ENCODE peak calls at places on chromosome 16, in six cellular contexts. R, H, Y, B, X and Z are unnamed samples.

GRCh38 chr16:626787-627457 is 3.9 kb upstream of the WFIKKN1 start:
- DNase-seq in R (peak), H (peak), Y (no peak), B (peak), X (no peak), Z (no peak)

GRCh38 chr16:25177831-25178688 is 38.7 kb upstream of the AQP8 start:
- DNase-seq in R (no peak), H (no peak), Y (peak), B (no peak), X (no peak), Z (peak)

GRCh38 chr16:11094838-11095565 is 150.6 kb downstream of the CLEC16A start:
- DNase-seq in R (no peak), H (no peak), Y (no peak), B (no peak), X (no peak), Z (no peak)

GRCh38 chr16:11150190-11150589 is 105.8 kb downstream of the SOCS1 start:
- DNase-seq in R (no peak), H (no peak), Y (no peak), B (no peak), X (no peak), Z (no peak)

GRCh38 chr16:85857406-85857805 is 41.6 kb upstream of the IRF8 start:
- DNase-seq in R (no peak), H (no peak), Y (no peak), B (no peak), X (no peak), Z (no peak)

GRCh38 chr16:53768593-53768992 is 64.6 kb downstream of the FTO start:
- DNase-seq in R (peak), H (no peak), Y (no peak), B (no peak), X (no peak), Z (peak)

GRCh38 chr16:4763791-4764190 is 3.2 kb downstream of the ZNF500 start:
- DNase-seq in R (no peak), H (no peak), Y (no peak), B (no peak), X (no peak), Z (no peak)

GRCh38 chr16:29743827-29744531 is 1.8 kb downstream of the C16orf54 start:
- DNase-seq in R (no peak), H (no peak), Y (no peak), B (no peak), X (no peak), Z (no peak)

GRCh38 chr16:46733319-46733830 is 14.8 kb downstream of the MYLK3 start:
- DNase-seq in R (no peak), H (no peak), Y (no peak), B (no peak), X (no peak), Z (no peak)

DNA sequence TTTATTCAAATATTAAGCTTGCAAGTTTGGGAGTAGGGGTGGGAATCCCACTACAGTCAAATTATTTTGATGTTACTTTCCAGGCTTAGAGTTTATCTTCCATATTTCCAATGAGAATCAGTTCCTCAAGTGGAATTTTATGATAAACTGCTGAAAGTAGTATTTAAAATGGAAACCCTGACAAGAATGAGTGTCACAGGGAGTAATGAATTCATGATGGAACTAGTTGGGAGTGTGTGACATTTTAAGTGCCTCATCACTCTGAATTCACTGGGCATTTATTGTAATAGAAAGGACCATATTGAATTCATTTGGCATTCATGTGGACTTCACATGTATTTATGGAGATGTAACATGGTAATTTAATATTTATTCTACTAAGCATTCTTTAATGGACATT is 320.9 kb downstream of the CDH13 start:
- DNase-seq in R (no peak), H (no peak), Y (no peak), B (no peak), X (no peak), Z (no peak)
- TF ChIP-seq MAX in R (no peak), H (no peak), Y (no peak), B (no peak), X (no peak), Z (no peak)

GRCh38 chr16:9151597-9151996 is 60.2 kb downstream of the HAPSTR1 start:
- DNase-seq in R (no peak), H (no peak), Y (peak), B (no peak), X (no peak), Z (no peak)
- TF ChIP-seq MYC in R (no peak), H (no peak), Y (no peak), B (no peak), X (no peak), Z (no peak)

GRCh38 chr16:8589293-8590160 is 784 bp downstream of the TMEM114 start:
- DNase-seq in R (no peak), H (no peak), Y (no peak), B (no peak), X (no peak), Z (no peak)
- TF ChIP-seq MAX in R (no peak), H (no peak), Y (no peak), B (no peak), X (no peak), Z (no peak)

GRCh38 chr16:82999711-83000110 is 372.9 kb downstream of the CDH13 start:
- DNase-seq in R (no peak), H (no peak), Y (no peak), B (no peak), X (no peak), Z (no peak)

GRCh38 chr16:83005653-83006160 is 378.9 kb downstream of the CDH13 start:
- DNase-seq in R (no peak), H (no peak), Y (no peak), B (no peak), X (no peak), Z (no peak)

GRCh38 chr16:83004868-83005652 is 378.3 kb downstream of the CDH13 start:
- DNase-seq in R (no peak), H (no peak), Y (no peak), B (no peak), X (no peak), Z (no peak)

GRCh38 chr16:82996814-82997213 is 370.0 kb downstream of the CDH13 start:
- DNase-seq in R (no peak), H (no peak), Y (no peak), B (no peak), X (no peak), Z (no peak)

GRCh38 chr16:83002351-83003334 is 375.9 kb downstream of the CDH13 start:
- DNase-seq in R (no peak), H (peak), Y (no peak), B (no peak), X (no peak), Z (no peak)
- TF ChIP-seq MYC in R (no peak), H (no peak), Y (no peak), B (no peak), X (no peak), Z (no peak)